ENCODE peak calls at places on chromosomes 6 and 20, in seven cellular contexts. W is HCT116; B is suprapubic skin; K is thoracic aorta; U is fibroblast of lung; E is Panc1; A is CD8-positive, alpha-beta T cell. T is an unnamed sample.

GRCh38 chr6:170175644-170176620 is 114.9 kb downstream of the DLL1 start:
- DNase-seq in K (no peak), E (no peak), A (no peak), U (no peak), B (peak), W (no peak), T (no peak)

GRCh38 chr6:30556714-30556963 is 350 bp upstream of the GNL1 start:
- DNase-seq in B (peak), W (peak), A (peak), K (peak), U (no peak), E (peak), T (peak)

GRCh38 chr6:77092971-77093370 is 370.3 kb downstream of the HTR1B start:
- DNase-seq in K (no peak), W (no peak), U (peak), B (no peak), E (no peak), A (no peak), T (no peak)

GRCh38 chr6:71420693-71421328 is 132.2 kb downstream of the OGFRL1 start:
- DNase-seq in A (no peak), K (peak), W (no peak), E (peak), B (peak), U (peak), T (peak)

GRCh38 chr6:43246301-43247114 is 3.2 kb downstream of the TTBK1 start:
- DNase-seq in E (no peak), A (no peak), W (peak), B (no peak), U (no peak), K (no peak), T (no peak)

GRCh38 chr6:142569676-142570075 is 267.9 kb downstream of the ADGRG6 start:
- DNase-seq in K (no peak), A (no peak), W (peak), U (peak), E (no peak), B (no peak), T (no peak)

GRCh38 chr6:32977272-32977952 is 9.0 kb downstream of the BRD2 start:
- DNase-seq in W (no peak), U (no peak), B (no peak), K (no peak), A (no peak), E (no peak), T (no peak)

GRCh38 chr20:9514072-9514460 is 324 bp upstream of the LAMP5 start:
- DNase-seq in E (no peak), K (no peak), A (no peak), U (no peak), W (no peak), B (no peak), T (no peak)

DNA sequence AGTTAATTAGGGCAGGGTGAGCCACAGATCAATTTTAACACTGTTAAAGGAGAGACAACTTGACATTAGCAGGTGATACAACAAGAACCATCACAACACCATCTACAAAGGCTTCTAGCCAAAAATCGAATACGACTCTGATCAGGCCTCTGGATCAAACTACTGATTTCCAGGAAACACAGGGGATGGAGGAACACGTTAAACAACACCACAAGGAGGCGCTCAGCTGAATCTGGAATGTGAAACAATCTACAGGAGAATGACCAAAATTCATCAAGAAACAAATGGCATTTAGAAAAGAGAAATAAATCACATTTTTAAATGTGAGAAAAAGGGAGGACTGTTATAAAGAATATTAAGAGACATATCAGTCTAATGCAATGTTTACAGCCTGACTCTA is 13.5 kb upstream of the MAFB start:
- DNase-seq in U (no peak), B (no peak), K (no peak), A (no peak), E (no peak), W (no peak), T (no peak)
- TF ChIP-seq CTCF in U (no peak), B (no peak), K (no peak), A (no peak), E (peak), W (peak), T (no peak)

GRCh38 chr20:34274694-34275093 is 28.5 kb downstream of the AHCY start:
- DNase-seq in B (no peak), W (no peak), U (no peak), A (no peak), E (no peak), K (no peak), T (no peak)
- H3K27ac ChIP-seq in B (no peak), W (no peak), U (no peak), A (no peak), E (no peak), K (no peak), T (no peak)

DNA sequence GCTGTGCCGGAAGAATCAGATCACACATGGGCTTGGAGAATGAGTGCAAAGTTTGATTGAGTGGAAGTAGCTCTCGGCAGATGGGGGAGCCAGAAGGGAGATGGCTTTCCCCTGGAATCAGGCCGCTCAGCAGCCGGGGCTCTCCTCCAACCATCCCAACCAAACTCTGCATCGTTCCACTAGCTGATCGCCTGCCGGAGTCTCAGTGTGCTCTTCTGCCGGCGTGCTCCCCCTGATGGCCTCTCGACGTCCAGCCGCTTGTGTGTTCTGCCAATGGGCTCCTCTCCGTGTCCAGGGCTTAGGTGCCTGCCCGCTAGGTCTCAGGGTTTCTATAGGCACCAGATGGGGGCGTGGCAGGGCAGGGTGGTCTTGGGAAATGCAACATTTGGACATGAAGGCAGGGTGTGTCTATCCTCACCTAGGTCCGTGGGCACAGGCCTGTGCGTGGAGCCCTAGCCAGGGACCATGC is 4.9 kb upstream of the BIRC7 start:
- DNase-seq in K (no peak), E (no peak), U (peak), W (no peak), A (no peak), B (no peak), T (no peak)
- TF ChIP-seq CTCF in K (peak), E (peak), U (peak), W (no peak), A (no peak), B (peak), T (no peak)

GRCh38 chr6:114008331-114008730 is 37.4 kb upstream of the HDAC2 start:
- DNase-seq in A (no peak), W (no peak), B (no peak), U (no peak), K (no peak), E (no peak), T (no peak)

GRCh38 chr6:114009192-114009591 is 38.2 kb upstream of the HDAC2 start:
- DNase-seq in U (no peak), A (no peak), B (no peak), W (no peak), E (no peak), K (no peak), T (no peak)

DNA sequence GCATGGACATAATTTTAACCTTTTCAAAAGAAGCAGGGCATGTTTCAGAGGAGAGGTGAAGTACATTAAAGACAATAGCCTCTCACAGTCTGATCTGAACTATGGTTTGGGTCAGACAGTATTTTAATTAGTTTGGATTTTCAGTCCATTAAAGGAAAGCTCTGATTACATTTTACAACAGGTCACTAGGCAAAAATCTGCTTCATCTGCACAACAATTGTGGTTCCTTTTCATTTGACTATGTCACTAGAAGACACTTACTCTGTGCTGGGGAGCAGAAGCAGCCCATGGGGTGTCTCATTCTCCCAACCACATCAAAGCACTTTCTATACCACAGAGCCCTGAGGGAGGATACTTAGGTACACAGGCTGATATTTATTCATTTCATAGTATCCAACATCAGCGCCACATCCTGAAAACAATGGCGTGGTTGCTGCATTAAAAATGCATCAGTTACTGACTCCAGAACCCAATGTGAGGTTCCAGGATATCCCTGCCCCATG is 36.6 kb upstream of the HDAC2 start:
- DNase-seq in K (no peak), E (no peak), B (no peak), A (no peak), U (peak), W (no peak), T (no peak)
- H3K27ac ChIP-seq in K (no peak), E (no peak), B (no peak), A (no peak), U (no peak), W (no peak), T (no peak)

DNA sequence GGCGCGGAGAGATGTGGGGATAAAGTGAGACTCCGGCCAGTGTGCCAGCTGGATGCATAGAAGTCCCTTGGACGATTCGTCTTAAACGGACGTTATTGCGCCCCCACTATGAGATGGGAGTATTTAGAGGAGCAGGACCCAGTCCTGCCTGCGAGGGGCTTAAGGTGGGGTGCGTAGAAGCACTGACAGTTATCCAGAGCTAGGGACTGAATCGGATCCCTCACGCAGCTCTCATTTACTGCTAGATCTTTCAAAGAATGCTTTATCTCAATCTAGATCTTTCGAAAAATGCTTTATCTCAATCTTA is 648 bp downstream of the NT5E start:
- DNase-seq in B (no peak), W (no peak), A (no peak), U (peak), E (no peak), K (no peak), T (no peak)
- TF ChIP-seq CTCF in B (no peak), W (no peak), A (no peak), U (no peak), E (peak), K (no peak), T (no peak)

DNA sequence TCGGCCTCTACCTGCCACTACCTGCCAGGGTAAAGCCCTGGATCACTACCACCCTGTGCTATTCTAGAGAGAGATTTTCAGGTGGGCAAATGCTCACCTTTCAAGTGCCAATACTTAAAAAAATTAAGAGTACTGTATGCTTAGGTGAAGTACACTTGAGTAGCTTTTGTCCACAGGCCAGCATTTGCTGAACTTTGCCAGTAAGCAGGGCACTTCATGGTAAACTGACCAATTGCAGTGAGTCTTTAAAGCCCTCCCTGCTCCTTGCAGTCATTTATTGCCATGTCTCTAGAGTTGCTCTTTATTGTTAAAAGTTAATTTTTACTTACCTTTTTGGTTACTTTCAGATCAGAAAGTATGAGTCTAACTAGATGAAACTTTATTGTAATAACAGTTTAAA is 58.5 kb downstream of the PLAGL1 start:
- DNase-seq in U (no peak), B (no peak), E (no peak), A (no peak), W (no peak), K (no peak), T (no peak)
- H3K27ac ChIP-seq in U (no peak), B (no peak), E (no peak), A (no peak), W (no peak), K (no peak), T (no peak)

GRCh38 chr20:64133951-64134407 is 26.6 kb upstream of the NPBWR2 start:
- DNase-seq in E (no peak), K (no peak), B (peak), U (no peak), A (no peak), W (no peak), T (no peak)
- TF ChIP-seq CTCF in E (no peak), K (no peak), B (no peak), U (peak), A (no peak), W (no peak), T (no peak)

GRCh38 chr20:44166477-44166876 is 20.5 kb downstream of the JPH2 start:
- DNase-seq in B (no peak), W (no peak), K (no peak), E (no peak), U (peak), A (no peak), T (peak)
- H3K27ac ChIP-seq in B (no peak), W (no peak), K (peak), E (no peak), U (no peak), A (no peak), T (peak)

GRCh38 chr6:12232339-12232738 is 57.8 kb upstream of the EDN1 start:
- DNase-seq in E (no peak), K (no peak), A (no peak), W (no peak), U (peak), B (no peak), T (no peak)
- TF ChIP-seq CTCF in E (no peak), K (no peak), A (no peak), W (no peak), U (no peak), B (no peak), T (no peak)

GRCh38 chr6:164152611-164153010 is 738.1 kb downstream of the QKI start:
- DNase-seq in K (no peak), W (no peak), E (no peak), B (no peak), A (no peak), U (peak), T (no peak)

GRCh38 chr6:164151161-164151728 is 736.7 kb downstream of the QKI start:
- DNase-seq in E (no peak), B (no peak), W (no peak), A (no peak), U (peak), K (no peak), T (no peak)

GRCh38 chr6:164151762-164152161 is 737.2 kb downstream of the QKI start:
- DNase-seq in E (no peak), B (no peak), W (no peak), K (no peak), U (no peak), A (no peak), T (no peak)

GRCh38 chr6:164148789-164149188 is 734.3 kb downstream of the QKI start:
- DNase-seq in W (no peak), A (no peak), U (peak), K (no peak), E (no peak), B (no peak), T (no peak)

DNA sequence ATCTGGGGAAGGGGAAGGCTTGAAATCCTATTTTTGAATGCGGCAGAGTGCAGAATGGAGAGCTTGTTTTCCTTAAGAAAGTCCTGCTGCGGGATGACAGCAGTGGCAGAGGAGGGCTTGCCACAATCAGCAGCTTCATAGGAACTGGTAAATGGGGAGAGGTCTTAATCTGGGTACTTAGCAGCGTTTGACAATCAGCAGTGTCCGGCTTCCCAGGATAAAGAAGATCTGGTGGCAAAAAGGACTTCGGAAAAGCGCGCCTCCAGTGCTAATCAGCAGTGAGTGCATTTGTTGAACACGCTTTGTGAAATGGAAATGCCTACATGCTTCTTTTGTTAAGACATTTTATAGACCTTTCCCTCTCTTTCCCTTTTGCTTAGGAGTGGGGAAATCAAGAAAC is 735.7 kb downstream of the QKI start:
- DNase-seq in A (no peak), W (no peak), E (no peak), B (no peak), U (no peak), K (no peak), T (no peak)
- H3K27ac ChIP-seq in A (no peak), W (no peak), E (no peak), B (no peak), U (no peak), K (no peak), T (no peak)

T was measured in gastrocnemius medialis.